ENCODE peak calls at places on chromosomes 11 and 22, in five cellular contexts. L, K, J, X and P are unnamed samples.

GRCh38 chr11:120389693-120390584 is 53.7 kb downstream of the ARHGEF12 start:
- DNase-seq in L (no peak), K (no peak), J (no peak), X (no peak), P (no peak)

GRCh38 chr11:35313066-35313765 is 106.1 kb downstream of the SLC1A2 start:
- DNase-seq in L (no peak), K (no peak), J (no peak), X (no peak), P (no peak)

GRCh38 chr11:75969626-75970308 is 154.8 kb downstream of the UVRAG start:
- DNase-seq in L (no peak), K (no peak), J (no peak), X (no peak), P (no peak)

GRCh38 chr22:45869448-45869847 is 107.5 kb downstream of the WNT7B start:
- DNase-seq in L (no peak), K (no peak), J (no peak), X (no peak), P (no peak)

GRCh38 chr22:30580896-30581295 is 6.4 kb upstream of the GAL3ST1 start:
- DNase-seq in L (no peak), K (no peak), J (no peak), X (no peak), P (no peak)

GRCh38 chr11:93123351-93123898 is 74.4 kb downstream of the SLC36A4 start:
- DNase-seq in L (no peak), K (no peak), J (peak), X (no peak), P (no peak)

GRCh38 chr11:114846040-114846791 is 167.9 kb downstream of the NXPE2 start:
- DNase-seq in L (no peak), K (peak), J (no peak), X (no peak), P (peak)

GRCh38 chr22:37487559-37487958 is 1.4 kb upstream of the MFNG start:
- DNase-seq in L (no peak), K (no peak), J (no peak), X (no peak), P (no peak)

GRCh38 chr22:27726726-27727449 is 74.7 kb downstream of the MN1 start:
- DNase-seq in L (no peak), K (no peak), J (no peak), X (no peak), P (peak)

GRCh38 chr11:74312321-74312720 is 881 bp upstream of the P4HA3 start:
- DNase-seq in L (no peak), K (no peak), J (no peak), X (no peak), P (no peak)

GRCh38 chr11:45618897-45619296 is 46.5 kb downstream of the CHST1 start:
- DNase-seq in L (no peak), K (no peak), J (no peak), X (no peak), P (no peak)

GRCh38 chr11:83206221-83206620 is 12.7 kb downstream of the ANKRD42 start:
- DNase-seq in L (no peak), K (no peak), J (no peak), X (no peak), P (no peak)

GRCh38 chr11:45648931-45649330 is 16.5 kb downstream of the CHST1 start:
- DNase-seq in L (no peak), K (no peak), J (no peak), X (no peak), P (no peak)